ENCODE peak calls at places on chromosomes 2 and 18, in six cellular contexts. One of them, this sample, is unnamed.

GRCh38 chr2:11213090-11213638 is 57.9 kb downstream of the SLC66A3 start:
- DNase-seq in neural progenitor cell: no peak
- DNase-seq in osteoblast: no peak
- DNase-seq in GM23338: no peak
- DNase-seq in mammary epithelial cell: peak; percentile 64
- DNase-seq in GM23248: peak; percentile 73
- DNase-seq in this sample: no peak

GRCh38 chr2:69955029-69955428 is 6.4 kb downstream of the ASPRV1 start:
- DNase-seq in neural progenitor cell: no peak
- DNase-seq in osteoblast: no peak
- DNase-seq in GM23338: no peak
- DNase-seq in mammary epithelial cell: peak; percentile 59
- DNase-seq in GM23248: peak; percentile 58
- DNase-seq in this sample: no peak

GRCh38 chr2:56372071-56372656 is 188.4 kb downstream of the CCDC85A start:
- DNase-seq in neural progenitor cell: no peak
- DNase-seq in osteoblast: peak; percentile 35
- DNase-seq in GM23338: no peak
- DNase-seq in mammary epithelial cell: peak; percentile 74
- DNase-seq in GM23248: no peak
- DNase-seq in this sample: no peak

GRCh38 chr2:44392338-44392943 is 30.7 kb downstream of the CAMKMT start:
- DNase-seq in neural progenitor cell: peak; percentile 71
- DNase-seq in osteoblast: no peak
- DNase-seq in GM23338: peak; percentile 77
- DNase-seq in mammary epithelial cell: peak; percentile 2
- DNase-seq in GM23248: peak; percentile 68
- DNase-seq in this sample: peak; percentile 82

GRCh38 chr2:203484266-203485112 is 50.6 kb downstream of the RAPH1 start:
- DNase-seq in neural progenitor cell: peak; percentile 50
- DNase-seq in osteoblast: no peak
- DNase-seq in GM23338: peak; percentile 57
- DNase-seq in mammary epithelial cell: peak; percentile 29
- DNase-seq in GM23248: no peak
- DNase-seq in this sample: peak; percentile 78

GRCh38 chr2:120343433-120344105 is 2.4 kb upstream of the INHBB start:
- DNase-seq in neural progenitor cell: peak; percentile 95
- DNase-seq in osteoblast: peak; percentile 98
- DNase-seq in GM23338: peak; percentile 95
- DNase-seq in mammary epithelial cell: peak; percentile 57
- DNase-seq in GM23248: peak; percentile 94
- DNase-seq in this sample: peak; percentile 90

GRCh38 chr2:199985625-199986207 is 30.3 kb downstream of the MAIP1 start:
- DNase-seq in neural progenitor cell: peak; percentile 71
- DNase-seq in osteoblast: peak; percentile 72
- DNase-seq in GM23338: peak; percentile 93
- DNase-seq in mammary epithelial cell: peak; percentile 60
- DNase-seq in GM23248: peak; percentile 80
- DNase-seq in this sample: peak; percentile 92

GRCh38 chr2:206004004-206004693 is 81.8 kb downstream of the INO80D start:
- DNase-seq in neural progenitor cell: peak; percentile 80
- DNase-seq in osteoblast: no peak
- DNase-seq in GM23338: peak; percentile 84
- DNase-seq in mammary epithelial cell: no peak
- DNase-seq in GM23248: no peak
- DNase-seq in this sample: peak; percentile 74

GRCh38 chr18:7417742-7418141 is 149.4 kb upstream of the PTPRM start:
- DNase-seq in neural progenitor cell: no peak
- DNase-seq in osteoblast: no peak
- DNase-seq in GM23338: no peak
- DNase-seq in mammary epithelial cell: peak; percentile 90
- DNase-seq in GM23248: peak; percentile 57
- DNase-seq in this sample: no peak

DNA sequence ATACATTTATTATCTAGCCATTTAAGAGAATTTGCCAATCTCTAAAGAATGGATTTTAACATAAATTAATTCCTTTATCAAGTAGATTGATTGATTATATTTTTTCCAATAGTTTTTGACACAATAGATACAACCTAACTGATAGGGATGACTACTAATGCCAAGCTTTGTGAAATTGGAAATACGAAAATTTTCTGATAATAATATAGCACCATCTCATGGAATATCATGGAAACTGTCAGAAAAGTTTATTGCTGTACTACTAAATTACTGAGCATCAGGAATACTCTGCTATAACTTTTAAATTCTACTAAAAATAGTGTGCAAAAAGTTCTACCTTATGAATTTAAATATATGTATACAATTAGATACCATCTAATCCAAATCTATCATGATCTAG is 101.8 kb upstream of the MAP2 start:
- DNase-seq in neural progenitor cell: no peak
- DNase-seq in osteoblast: no peak
- DNase-seq in GM23338: no peak
- DNase-seq in mammary epithelial cell: no peak
- DNase-seq in GM23248: no peak
- DNase-seq in this sample: no peak
- H3K27ac ChIP-seq in neural progenitor cell: no peak overlapping the region
- H3K27ac ChIP-seq in osteoblast: no peak overlapping the region
- H3K27ac ChIP-seq in GM23338: no peak overlapping the region
- H3K27ac ChIP-seq in mammary epithelial cell: no peak overlapping the region
- H3K27ac ChIP-seq in GM23248: no peak overlapping the region
- H3K27ac ChIP-seq in this sample: no peak overlapping the region

DNA sequence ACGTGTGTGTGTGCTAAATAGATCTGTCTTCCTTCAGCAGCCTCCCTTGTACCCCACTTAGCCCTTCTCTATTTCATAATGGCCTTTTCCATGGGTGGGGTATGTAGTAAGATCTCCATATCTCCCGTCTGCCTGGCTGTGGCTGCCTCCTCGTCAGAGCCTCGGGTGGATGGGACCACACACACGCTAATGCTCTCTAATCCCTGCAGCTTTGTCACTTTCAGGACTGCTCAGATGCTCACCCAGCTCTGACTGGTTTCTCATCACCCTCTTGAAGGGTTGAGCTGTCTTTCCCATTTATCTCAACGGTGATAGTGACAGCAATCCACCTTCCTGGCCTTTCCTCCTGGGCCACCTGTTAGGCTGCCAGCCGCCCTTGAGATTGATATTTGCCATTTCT is 95.3 kb downstream of the DCC start:
- DNase-seq in neural progenitor cell: peak; percentile 70
- DNase-seq in osteoblast: no peak
- DNase-seq in GM23338: no peak
- DNase-seq in mammary epithelial cell: no peak
- DNase-seq in GM23248: no peak
- DNase-seq in this sample: no peak
- H4K20me1 ChIP-seq in neural progenitor cell: no peaks in the 10 kb centered on the region
- H4K20me1 ChIP-seq in osteoblast: no peaks in the 10 kb centered on the region
- H4K20me1 ChIP-seq in GM23338: no peaks in the 10 kb centered on the region
- H4K20me1 ChIP-seq in mammary epithelial cell: no peaks in the 10 kb centered on the region
- H4K20me1 ChIP-seq in GM23248: no peaks in the 10 kb centered on the region
- H4K20me1 ChIP-seq in this sample: no peaks in the 10 kb centered on the region

GRCh38 chr2:65069425-65069824 is 13.2 kb downstream of the CEP68 start:
- DNase-seq in neural progenitor cell: no peak
- DNase-seq in osteoblast: no peak
- DNase-seq in GM23338: no peak
- DNase-seq in mammary epithelial cell: no peak
- DNase-seq in GM23248: no peak
- DNase-seq in this sample: no peak

GRCh38 chr2:65072181-65072970 is 16.2 kb downstream of the CEP68 start:
- DNase-seq in neural progenitor cell: no peak
- DNase-seq in osteoblast: no peak
- DNase-seq in GM23338: no peak
- DNase-seq in mammary epithelial cell: no peak
- DNase-seq in GM23248: no peak
- DNase-seq in this sample: peak; percentile 68

GRCh38 chr2:65071499-65072180 is 15.4 kb downstream of the CEP68 start:
- DNase-seq in neural progenitor cell: no peak
- DNase-seq in osteoblast: no peak
- DNase-seq in GM23338: peak; percentile 49
- DNase-seq in mammary epithelial cell: peak; percentile 19
- DNase-seq in GM23248: peak; percentile 46
- DNase-seq in this sample: no peak

GRCh38 chr2:65070856-65071255 is 14.6 kb downstream of the CEP68 start:
- DNase-seq in neural progenitor cell: no peak
- DNase-seq in osteoblast: no peak
- DNase-seq in GM23338: no peak
- DNase-seq in mammary epithelial cell: no peak
- DNase-seq in GM23248: no peak
- DNase-seq in this sample: no peak

DNA sequence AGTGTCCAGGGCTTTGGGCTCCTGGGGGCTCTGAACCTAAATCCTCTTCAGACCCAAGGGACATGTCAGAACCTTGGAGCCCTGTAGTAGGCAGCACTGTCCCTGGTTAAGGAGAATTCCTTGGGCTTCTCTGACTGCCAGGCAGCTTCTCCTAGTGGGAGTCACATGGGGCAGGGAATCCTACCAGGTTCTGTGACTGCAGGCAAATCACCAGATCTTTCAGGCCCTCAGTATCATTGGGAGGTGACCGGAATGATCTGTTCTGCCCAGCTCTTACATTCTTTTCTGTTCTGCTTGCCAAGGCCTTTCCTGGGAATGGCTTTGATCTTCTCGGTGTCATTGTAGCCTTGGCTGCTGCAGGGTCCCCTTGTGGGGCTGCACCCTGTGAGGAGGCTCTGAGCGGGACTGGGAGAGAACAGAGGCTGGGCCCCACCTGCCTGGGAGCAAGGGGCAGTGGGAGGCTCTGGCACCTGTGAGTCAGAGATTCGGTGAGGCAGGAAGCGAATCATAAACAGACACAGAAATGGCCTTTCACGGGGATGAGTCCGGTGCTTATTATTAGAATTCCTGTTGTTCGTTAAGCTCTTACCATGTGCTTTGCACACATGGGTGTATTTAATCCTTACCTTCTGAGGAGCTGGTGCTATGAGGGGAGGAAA is 14.1 kb downstream of the CEP68 start:
- DNase-seq in neural progenitor cell: no peak
- DNase-seq in osteoblast: no peak
- DNase-seq in GM23338: no peak
- DNase-seq in mammary epithelial cell: peak; percentile 64
- DNase-seq in GM23248: peak; percentile 86
- DNase-seq in this sample: no peak
- H3K4me1 ChIP-seq in neural progenitor cell: no peaks in the 10 kb centered on the region
- H3K4me1 ChIP-seq in osteoblast: peaks cover 25% of the 10 kb centered on the region
- H3K4me1 ChIP-seq in GM23338: peaks cover under 1% of the 10 kb centered on the region
- H3K4me1 ChIP-seq in mammary epithelial cell: peaks cover 45% of the 10 kb centered on the region
- H3K4me1 ChIP-seq in GM23248: peaks cover 27% of the 10 kb centered on the region
- H3K4me1 ChIP-seq in this sample: peaks cover 16% of the 10 kb centered on the region

DNA sequence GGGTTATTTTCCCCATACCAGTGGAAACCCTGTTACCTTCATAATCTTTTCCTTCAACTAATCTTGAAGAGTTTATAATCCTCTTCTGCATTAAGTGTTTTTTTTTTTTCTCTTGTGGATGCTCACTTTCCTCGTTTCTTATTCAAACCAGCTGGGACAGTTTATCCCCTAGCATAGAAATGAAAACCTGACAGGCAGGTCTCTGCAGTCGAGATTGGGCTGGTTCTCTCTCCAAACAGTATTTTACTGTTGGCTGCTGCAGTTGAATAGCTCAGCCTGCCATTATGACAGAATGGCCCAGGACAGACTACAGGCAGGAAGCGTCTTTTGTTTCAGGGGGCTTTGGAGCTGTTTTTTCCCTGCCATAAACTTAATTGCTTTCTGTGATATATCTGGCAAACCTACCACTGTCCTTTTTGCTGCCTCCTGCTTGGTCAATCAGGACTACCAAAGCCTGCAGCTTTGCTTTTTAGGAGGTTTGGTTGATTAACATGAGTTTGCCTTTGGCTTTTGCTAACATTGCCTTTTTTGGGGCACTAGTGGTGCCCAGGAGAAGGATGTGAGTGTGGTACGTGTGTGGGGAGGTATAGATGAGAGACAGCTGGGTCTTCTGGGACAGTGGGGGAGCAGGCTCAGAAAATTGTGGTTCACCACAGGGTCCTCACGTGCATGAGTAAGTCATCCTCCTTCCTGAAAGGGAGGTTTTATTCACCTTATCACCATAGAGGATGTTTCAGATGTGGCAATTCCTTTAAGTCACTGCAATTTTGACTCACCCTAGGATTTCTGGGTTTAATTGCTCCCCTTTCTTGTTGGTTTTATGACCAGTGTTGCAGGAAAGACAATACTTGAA is 128.7 kb downstream of the LYPD6B start:
- DNase-seq in neural progenitor cell: peak; percentile 23
- DNase-seq in osteoblast: peak; percentile 42
- DNase-seq in GM23338: no peak
- DNase-seq in mammary epithelial cell: peak; percentile 58
- DNase-seq in GM23248: no peak
- DNase-seq in this sample: no peak
- H3K27ac ChIP-seq in neural progenitor cell: no peak overlapping the region
- H3K27ac ChIP-seq in osteoblast: no peak overlapping the region
- H3K27ac ChIP-seq in GM23338: no peak overlapping the region
- H3K27ac ChIP-seq in mammary epithelial cell: no peak overlapping the region
- H3K27ac ChIP-seq in GM23248: no peak overlapping the region
- H3K27ac ChIP-seq in this sample: no peak overlapping the region

DNA sequence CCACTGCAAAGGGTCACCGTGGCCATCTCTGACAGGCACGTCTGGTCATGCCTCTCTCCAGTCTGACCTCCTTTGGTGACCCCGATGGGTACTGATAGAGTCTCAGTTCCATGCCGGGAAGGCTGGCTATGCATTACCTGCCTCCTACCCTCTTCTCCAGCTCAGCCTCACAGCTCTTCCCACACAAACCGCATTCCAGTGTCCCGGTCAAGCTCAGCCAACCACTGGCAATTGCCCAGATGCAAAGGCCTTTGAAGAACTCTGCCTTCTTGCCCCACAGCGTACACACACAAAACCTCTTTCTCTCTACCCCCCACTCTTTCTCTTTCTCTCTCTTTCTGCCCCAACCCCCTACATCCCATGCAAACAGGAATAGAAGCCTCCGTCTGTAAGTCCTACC is 37.6 kb downstream of the TMEM163 start:
- DNase-seq in neural progenitor cell: no peak
- DNase-seq in osteoblast: no peak
- DNase-seq in GM23338: no peak
- DNase-seq in mammary epithelial cell: no peak
- DNase-seq in GM23248: no peak
- DNase-seq in this sample: no peak
- H4K20me1 ChIP-seq in neural progenitor cell: no peaks in the 10 kb centered on the region
- H4K20me1 ChIP-seq in osteoblast: no peaks in the 10 kb centered on the region
- H4K20me1 ChIP-seq in GM23338: no peaks in the 10 kb centered on the region
- H4K20me1 ChIP-seq in mammary epithelial cell: no peaks in the 10 kb centered on the region
- H4K20me1 ChIP-seq in GM23248: no peaks in the 10 kb centered on the region
- H4K20me1 ChIP-seq in this sample: no peaks in the 10 kb centered on the region

GRCh38 chr2:54502731-54503130 is 46.6 kb downstream of the SPTBN1 start:
- DNase-seq in neural progenitor cell: no peak
- DNase-seq in osteoblast: no peak
- DNase-seq in GM23338: no peak
- DNase-seq in mammary epithelial cell: no peak
- DNase-seq in GM23248: no peak
- DNase-seq in this sample: no peak
- H3K4me1 ChIP-seq in neural progenitor cell: peaks cover 10% of the 10 kb centered on the region
- H3K4me1 ChIP-seq in osteoblast: peaks cover 6% of the 10 kb centered on the region
- H3K4me1 ChIP-seq in GM23338: peaks cover 18% of the 10 kb centered on the region
- H3K4me1 ChIP-seq in mammary epithelial cell: no peaks in the 10 kb centered on the region
- H3K4me1 ChIP-seq in GM23248: peaks cover 28% of the 10 kb centered on the region
- H3K4me1 ChIP-seq in this sample: peaks cover 3% of the 10 kb centered on the region

DNA sequence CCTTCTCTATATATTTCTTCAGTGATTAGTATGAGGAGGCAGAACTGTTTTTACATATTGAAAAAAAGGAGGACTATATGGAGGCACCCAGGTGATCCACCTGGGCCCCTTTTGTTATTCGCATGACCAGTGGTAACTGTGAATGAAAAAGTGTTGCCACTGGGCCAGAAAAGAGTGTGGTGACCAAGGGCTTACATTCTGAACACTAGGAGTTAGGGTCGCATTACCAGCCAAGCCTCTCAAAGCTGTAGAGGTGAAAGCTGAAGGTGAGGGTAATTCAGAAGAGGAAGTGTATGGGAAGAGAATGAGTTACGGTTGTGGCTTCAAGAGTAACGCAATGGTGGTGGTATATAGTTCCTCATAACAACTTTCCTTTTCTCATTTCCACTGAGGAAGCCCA is 487.6 kb downstream of the TMEM182 start:
- DNase-seq in neural progenitor cell: no peak
- DNase-seq in osteoblast: no peak
- DNase-seq in GM23338: peak; percentile 11
- DNase-seq in mammary epithelial cell: no peak
- DNase-seq in GM23248: no peak
- DNase-seq in this sample: no peak
- H3K27ac ChIP-seq in neural progenitor cell: no peak overlapping the region
- H3K27ac ChIP-seq in osteoblast: no peak overlapping the region
- H3K27ac ChIP-seq in GM23338: no peak overlapping the region
- H3K27ac ChIP-seq in mammary epithelial cell: no peak overlapping the region
- H3K27ac ChIP-seq in GM23248: no peak overlapping the region
- H3K27ac ChIP-seq in this sample: no peak overlapping the region

This sample was measured in Karpas-422.